ENCODE peak calls at places on chromosomes 13 and 19, in eight cellular contexts. M is brain microvascular endothelial cell; W is psoas muscle; B is OCI-LY7; P is lower leg skin; O is bronchial epithelial cell; E is CD8-positive, alpha-beta T cell; H is left ventricle myocardium inferior. D is an unnamed sample.

GRCh38 chr19:11680689-11681302 is 58.0 kb downstream of the ZNF823 start:
- DNase-seq in M (no peak), W (no peak), B (no peak), P (no peak), O (no peak), E (no peak), H (no peak), D (no peak)

GRCh38 chr13:93959796-93960533 is 519.5 kb downstream of the DCT start:
- DNase-seq in M (peak), W (no peak), B (no peak), P (no peak), O (no peak), E (no peak), H (no peak), D (no peak)

GRCh38 chr13:35621989-35622388 is 145.5 kb upstream of the MAB21L1 start:
- DNase-seq in M (no peak), W (no peak), B (no peak), P (no peak), O (peak), E (no peak), H (no peak), D (peak)

GRCh38 chr19:19548915-19549537 is 11.0 kb downstream of the CILP2 start:
- DNase-seq in M (no peak), W (no peak), B (no peak), P (no peak), O (no peak), E (no peak), H (no peak), D (peak)

GRCh38 chr19:798415-799075 is 1.3 kb downstream of the PTBP1 start:
- DNase-seq in M (no peak), W (no peak), B (peak), P (no peak), O (no peak), E (no peak), H (no peak), D (peak)

GRCh38 chr19:41192574-41193419 is at the start of gene CYP2S1:
- DNase-seq in M (no peak), W (no peak), B (no peak), P (no peak), O (no peak), E (no peak), H (no peak), D (no peak)

GRCh38 chr19:49362048-49362925 is at the start of gene TEAD2:
- DNase-seq in M (peak), W (peak), B (no peak), P (no peak), O (peak), E (no peak), H (peak), D (peak)

GRCh38 chr19:33098023-33098652 is 17.2 kb downstream of the GPATCH1 start:
- DNase-seq in M (no peak), W (no peak), B (no peak), P (no peak), O (peak), E (no peak), H (no peak), D (peak)

GRCh38 chr13:63393112-63393511 is 1977.5 kb upstream of the PCDH20 start:
- DNase-seq in M (peak), W (no peak), B (no peak), P (no peak), O (no peak), E (no peak), H (no peak), D (peak)
- TF ChIP-seq CTCF in M (peak), W (no peak), B (no peak), P (no peak), O (no peak), E (no peak), H (no peak), D (peak)

DNA sequence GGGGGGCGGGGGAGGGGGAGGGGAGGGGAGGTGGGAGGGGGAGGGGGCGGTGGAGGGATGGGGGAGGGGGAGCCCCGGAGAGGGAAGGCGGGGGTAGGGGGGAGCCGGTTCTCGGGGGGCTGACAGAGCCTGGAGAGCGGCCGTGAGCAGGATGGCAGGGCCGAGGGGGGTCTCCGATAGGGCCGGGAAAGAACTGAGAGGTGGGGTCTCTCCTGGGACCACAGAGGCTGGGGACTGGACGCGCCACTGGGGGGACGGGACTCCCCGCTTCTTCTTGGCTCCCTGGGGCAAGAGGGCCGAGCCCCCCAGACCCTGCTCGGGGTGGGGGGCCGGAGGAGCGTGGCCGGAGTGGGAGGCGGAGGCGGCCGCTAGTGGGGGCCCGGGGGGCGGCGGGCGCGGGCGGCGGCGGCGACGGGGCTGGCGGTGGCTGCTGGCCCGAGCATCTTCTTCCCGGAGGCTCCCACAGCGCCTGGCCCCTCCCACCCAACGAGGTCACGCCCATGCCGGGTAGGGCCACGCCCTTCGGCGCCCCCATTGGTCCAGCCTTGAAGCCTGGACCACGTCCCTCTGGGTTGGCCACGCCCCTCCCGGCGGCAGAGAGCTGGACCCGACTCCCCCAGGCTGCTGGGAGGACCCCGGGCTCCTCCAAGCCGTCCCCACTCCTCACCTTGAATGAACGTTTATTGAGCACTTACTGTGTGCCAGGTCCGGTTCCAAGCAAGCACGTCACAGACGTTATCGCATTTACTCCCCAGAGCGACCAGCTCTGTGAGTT is at the start of gene NOVA2:
- DNase-seq in M (peak), W (peak), B (peak), P (no peak), O (no peak), E (no peak), H (peak), D (peak)
- H3K4me3 ChIP-seq in M (no peak), W (peak), B (peak), P (no peak), O (no peak), E (no peak), H (peak), D (peak)

GRCh38 chr13:26628706-26629105 is 71.2 kb downstream of the WASF3 start:
- DNase-seq in M (peak), W (no peak), B (peak), P (no peak), O (peak), E (no peak), H (no peak), D (peak)
- TF ChIP-seq CTCF in M (peak), W (no peak), B (no peak), P (no peak), O (peak), E (no peak), H (no peak), D (peak)

GRCh38 chr19:2032296-2032941 is 16.9 kb upstream of the BTBD2 start:
- DNase-seq in M (peak), W (peak), B (no peak), P (peak), O (peak), E (no peak), H (peak), D (peak)
- H3K4me3 ChIP-seq in M (no peak), W (peak), B (no peak), P (no peak), O (no peak), E (peak), H (peak), D (no peak)

GRCh38 chr19:55704494-55705245 is 29.6 kb downstream of the EPN1 start:
- DNase-seq in M (no peak), W (no peak), B (peak), P (no peak), O (no peak), E (no peak), H (no peak), D (no peak)
- TF ChIP-seq CTCF in M (no peak), W (no peak), B (peak), P (no peak), O (no peak), E (no peak), H (no peak), D (peak)

GRCh38 chr19:13001502-13002388 is 6.5 kb downstream of the NFIX start:
- DNase-seq in M (no peak), W (peak), B (no peak), P (peak), O (no peak), E (no peak), H (peak), D (peak)
- H3K4me3 ChIP-seq in M (no peak), W (peak), B (no peak), P (no peak), O (no peak), E (no peak), H (peak), D (no peak)

GRCh38 chr19:16659832-16660708 is at the start of gene SMIM7:
- DNase-seq in M (peak), W (peak), B (peak), P (peak), O (peak), E (peak), H (peak), D (peak)
- TF ChIP-seq CTCF in M (peak), W (peak), B (peak), P (no peak), O (peak), E (no peak), H (no peak), D (no peak)

DNA sequence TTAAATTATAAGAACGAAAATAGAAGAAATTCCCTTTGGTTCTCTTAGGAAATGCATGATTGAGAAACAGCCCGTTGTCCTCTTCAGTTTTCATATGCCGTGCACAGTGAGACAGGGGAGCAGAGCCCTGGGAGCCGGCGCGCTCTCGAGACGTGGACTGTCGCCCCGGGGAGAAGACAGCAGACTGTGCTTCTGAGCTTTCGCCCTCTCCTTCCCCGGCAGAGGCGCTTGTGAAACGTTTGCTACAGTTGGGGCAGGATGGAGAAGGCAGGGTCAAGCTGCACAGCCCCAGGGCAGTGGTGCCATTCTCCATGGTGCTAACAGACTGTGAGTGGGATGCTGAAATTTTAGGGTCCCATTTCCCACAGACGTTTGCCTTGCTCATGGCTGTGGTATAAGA is 192.2 kb upstream of the KL start:
- DNase-seq in M (no peak), W (no peak), B (no peak), P (no peak), O (no peak), E (no peak), H (no peak), D (no peak)
- H3K4me3 ChIP-seq in M (no peak), W (no peak), B (no peak), P (no peak), O (no peak), E (no peak), H (no peak), D (no peak)

GRCh38 chr19:29476528-29476927 is 49.3 kb upstream of the VSTM2B start:
- DNase-seq in M (no peak), W (no peak), B (no peak), P (no peak), O (no peak), E (no peak), H (no peak), D (no peak)

GRCh38 chr19:29479941-29480340 is 45.9 kb upstream of the VSTM2B start:
- DNase-seq in M (no peak), W (no peak), B (no peak), P (no peak), O (no peak), E (no peak), H (no peak), D (no peak)

GRCh38 chr19:29480507-29480906 is 45.3 kb upstream of the VSTM2B start:
- DNase-seq in M (no peak), W (no peak), B (no peak), P (no peak), O (no peak), E (no peak), H (no peak), D (no peak)

GRCh38 chr19:29477831-29478577 is 47.8 kb upstream of the VSTM2B start:
- DNase-seq in M (no peak), W (no peak), B (no peak), P (no peak), O (no peak), E (no peak), H (no peak), D (no peak)

GRCh38 chr19:29478578-29479565 is 46.9 kb upstream of the VSTM2B start:
- DNase-seq in M (no peak), W (no peak), B (peak), P (no peak), O (no peak), E (no peak), H (no peak), D (no peak)
- TF ChIP-seq CTCF in M (no peak), W (peak), B (peak), P (no peak), O (no peak), E (no peak), H (peak), D (no peak)

DNA sequence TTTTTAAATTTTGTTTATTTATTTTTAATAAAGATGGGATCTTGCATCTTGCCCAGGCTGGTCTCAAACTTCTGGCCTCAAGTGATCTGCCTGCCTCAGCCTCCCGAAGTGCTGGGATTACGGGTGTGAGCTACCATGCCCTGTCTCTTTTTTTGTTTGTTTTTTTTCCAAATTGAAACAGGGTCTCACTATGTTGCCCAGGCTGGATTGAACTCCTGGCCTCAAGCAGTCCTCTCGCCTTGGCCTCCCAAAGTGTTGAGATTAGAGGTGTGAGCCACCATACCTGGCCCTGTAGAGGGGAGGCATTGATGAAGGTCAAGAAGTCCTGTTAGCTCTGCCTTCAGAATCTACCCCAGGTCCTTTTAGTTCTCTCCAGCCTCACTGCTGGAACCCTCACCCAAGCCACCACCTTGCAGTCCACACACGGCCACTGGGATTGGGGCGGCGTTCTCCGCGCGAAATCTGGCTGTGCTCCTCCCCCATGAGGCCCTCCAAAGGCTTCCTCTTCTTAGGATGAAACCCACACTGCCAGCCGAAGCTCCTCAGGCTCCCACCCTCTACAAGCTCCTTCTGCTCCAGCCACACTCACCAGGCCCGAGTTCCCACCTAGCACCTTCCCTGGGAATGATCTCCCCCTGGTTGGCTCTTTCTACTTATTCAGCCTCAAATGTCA is 34.9 kb downstream of the ACTN4 start:
- DNase-seq in M (no peak), W (no peak), B (no peak), P (no peak), O (no peak), E (no peak), H (no peak), D (no peak)
- H3K4me3 ChIP-seq in M (no peak), W (no peak), B (no peak), P (no peak), O (no peak), E (no peak), H (no peak), D (no peak)

D was measured in cardiac fibroblast.